ENCODE peak calls at places on chromosomes 1 and 21, in six cellular contexts. A is left lung, Z is RWPE1, K is esophagus muscularis mucosa, T is right atrium auricular region, R is Calu3. C is an unnamed sample.

GRCh38 chr1:244318078-244318477 is 133.6 kb downstream of the ADSS2 start:
- DNase-seq in K (no peak), R (no peak), Z (no peak), A (no peak), T (no peak), C (peak; percentile 3)

GRCh38 chr1:1947493-1947892 is 28.4 kb upstream of the TMEM52 start:
- DNase-seq in T (no peak), Z (no peak), A (peak; percentile 80), R (no peak), K (no peak), C (no peak)

GRCh38 chr1:41683681-41684500 is 199.4 kb upstream of the EDN2 start:
- DNase-seq in A (no peak), T (no peak), R (no peak), Z (no peak), K (no peak), C (no peak)

GRCh38 chr1:94580367-94581115 is 39.0 kb upstream of the F3 start:
- DNase-seq in A (no peak), T (no peak), R (no peak), K (no peak), Z (no peak), C (no peak)

GRCh38 chr21:38993561-38993960 is 187.8 kb downstream of the ETS2 start:
- DNase-seq in A (no peak), T (peak; percentile 87), R (peak; percentile 65), Z (peak; percentile 91), K (no peak), C (no peak)

GRCh38 chr1:48665743-48666142 is 110.9 kb downstream of the BEND5 start:
- DNase-seq in R (no peak), T (no peak), A (no peak), Z (no peak), K (no peak), C (no peak)

GRCh38 chr1:198153804-198154203 is 3.0 kb upstream of the NEK7 start:
- DNase-seq in Z (no peak), T (no peak), A (no peak), K (no peak), R (no peak), C (no peak)

GRCh38 chr1:206461602-206462455 is 8.4 kb upstream of the IKBKE start:
- DNase-seq in R (peak; percentile 80), T (peak; percentile 87), A (no peak), K (no peak), Z (peak; percentile 81), C (no peak)

GRCh38 chr1:200290010-200290685 is 119.7 kb downstream of the ZNF281 start:
- DNase-seq in R (peak; percentile 14), A (no peak), T (no peak), Z (peak; percentile 21), K (no peak), C (no peak)

GRCh38 chr1:94920061-94920460 is 6.8 kb downstream of the CNN3 start:
- DNase-seq in T (no peak), Z (no peak), A (no peak), K (no peak), R (no peak), C (no peak)

GRCh38 chr1:25503551-25504426 is 39.6 kb upstream of the LDLRAP1 start:
- DNase-seq in A (no peak), K (no peak), R (peak; percentile 75), Z (peak; percentile 32), T (peak; percentile 57), C (peak; percentile 81)

GRCh38 chr1:8373547-8374270 is 55.8 kb downstream of the SLC45A1 start:
- DNase-seq in R (no peak), K (peak; percentile 95), T (peak; percentile 90), A (peak; percentile 78), Z (peak; percentile 28), C (no peak)

GRCh38 chr1:44786138-44786840 is 1.7 kb downstream of the BEST4 start:
- DNase-seq in A (peak; percentile 94), T (no peak), R (peak; percentile 76), K (no peak), Z (no peak), C (no peak)

GRCh38 chr1:35539073-35539823 is 18.0 kb downstream of the KIAA0319L start:
- DNase-seq in T (no peak), Z (no peak), K (no peak), R (no peak), A (no peak), C (no peak)

GRCh38 chr1:174912243-174912642 is 87.5 kb upstream of the CACYBP start:
- DNase-seq in A (no peak), Z (no peak), K (no peak), R (no peak), T (no peak), C (no peak)

GRCh38 chr1:56442456-56442855 is 136.9 kb downstream of the PLPP3 start:
- DNase-seq in K (no peak), A (no peak), Z (no peak), T (no peak), R (no peak), C (no peak)

GRCh38 chr1:11180342-11180744 is 8.8 kb upstream of the ANGPTL7 start:
- DNase-seq in T (no peak), Z (no peak), K (no peak), A (no peak), R (no peak), C (no peak)

GRCh38 chr1:243315933-243316332 is 60.1 kb downstream of the SDCCAG8 start:
- DNase-seq in K (no peak), Z (no peak), A (no peak), T (no peak), R (no peak), C (no peak)

GRCh38 chr1:172905452-172905851 is 145.3 kb downstream of the TNFSF18 start:
- DNase-seq in Z (no peak), R (no peak), T (no peak), K (no peak), A (no peak), C (no peak)

GRCh38 chr1:224632921-224633321 is 16.8 kb downstream of the CNIH3 start:
- DNase-seq in K (no peak), Z (no peak), T (no peak), R (no peak), A (no peak), C (no peak)

GRCh38 chr1:177770096-177770495 is 199.8 kb downstream of the SEC16B start:
- DNase-seq in K (no peak), R (no peak), Z (no peak), T (no peak), A (no peak), C (no peak)

GRCh38 chr1:247357781-247358211 is 26.1 kb upstream of the ZNF496 start:
- DNase-seq in R (no peak), K (no peak), Z (no peak), T (peak; percentile 66), A (no peak), C (no peak)

GRCh38 chr1:161933592-161934277 is 89.9 kb downstream of the OLFML2B start:
- DNase-seq in K (no peak), T (no peak), A (no peak), R (no peak), Z (no peak), C (no peak)

GRCh38 chr1:164058192-164058591 is 500.8 kb upstream of the PBX1 start:
- DNase-seq in A (no peak), T (no peak), R (no peak), Z (no peak), K (no peak), C (no peak)

GRCh38 chr1:2983706-2984398 is 37.4 kb upstream of the ACTRT2 start:
- DNase-seq in R (no peak), K (no peak), T (no peak), A (peak; percentile 53), Z (no peak), C (no peak)

GRCh38 chr1:14083706-14084105 is 383.7 kb downstream of the PRDM2 start:
- DNase-seq in A (no peak), Z (no peak), K (no peak), R (no peak), T (no peak), C (peak; percentile 2)

GRCh38 chr21:40143822-40144525 is 276.7 kb downstream of the PCP4 start:
- DNase-seq in A (no peak), K (no peak), Z (peak; percentile 15), R (peak; percentile 38), T (peak; percentile 65), C (no peak)

GRCh38 chr1:157961805-157962762 is 31.4 kb upstream of the KIRREL1 start:
- DNase-seq in A (no peak), T (no peak), K (no peak), R (peak; percentile 66), Z (peak; percentile 78), C (no peak)

GRCh38 chr1:33424205-33424604 is 6.7 kb downstream of the PHC2 start:
- DNase-seq in K (no peak), T (no peak), Z (no peak), R (no peak), A (no peak), C (no peak)

GRCh38 chr1:20521960-20522861 is 14.3 kb upstream of the MUL1 start:
- DNase-seq in K (no peak), A (no peak), R (peak; percentile 76), Z (peak; percentile 57), T (peak; percentile 87), C (peak; percentile 93)

GRCh38 chr21:45424854-45425795 is 20.2 kb downstream of the COL18A1 start:
- DNase-seq in A (peak; percentile 69), T (no peak), R (no peak), Z (no peak), K (no peak), C (no peak)

GRCh38 chr1:154609398-154610380 is 1.7 kb upstream of the ADAR start:
- DNase-seq in K (no peak), A (no peak), T (no peak), Z (peak; percentile 23), R (no peak), C (no peak)
- TF ChIP-seq CTCF in K (no peak), A (no peak), T (no peak), Z (no peak), R (no peak), C (no peak)

GRCh38 chr21:26659757-26660156 is 86.7 kb upstream of the CYYR1 start:
- DNase-seq in R (no peak), A (no peak), K (no peak), Z (no peak), T (no peak), C (no peak)
- TF ChIP-seq CTCF in R (no peak), A (no peak), K (no peak), Z (no peak), T (no peak), C (no peak)

DNA sequence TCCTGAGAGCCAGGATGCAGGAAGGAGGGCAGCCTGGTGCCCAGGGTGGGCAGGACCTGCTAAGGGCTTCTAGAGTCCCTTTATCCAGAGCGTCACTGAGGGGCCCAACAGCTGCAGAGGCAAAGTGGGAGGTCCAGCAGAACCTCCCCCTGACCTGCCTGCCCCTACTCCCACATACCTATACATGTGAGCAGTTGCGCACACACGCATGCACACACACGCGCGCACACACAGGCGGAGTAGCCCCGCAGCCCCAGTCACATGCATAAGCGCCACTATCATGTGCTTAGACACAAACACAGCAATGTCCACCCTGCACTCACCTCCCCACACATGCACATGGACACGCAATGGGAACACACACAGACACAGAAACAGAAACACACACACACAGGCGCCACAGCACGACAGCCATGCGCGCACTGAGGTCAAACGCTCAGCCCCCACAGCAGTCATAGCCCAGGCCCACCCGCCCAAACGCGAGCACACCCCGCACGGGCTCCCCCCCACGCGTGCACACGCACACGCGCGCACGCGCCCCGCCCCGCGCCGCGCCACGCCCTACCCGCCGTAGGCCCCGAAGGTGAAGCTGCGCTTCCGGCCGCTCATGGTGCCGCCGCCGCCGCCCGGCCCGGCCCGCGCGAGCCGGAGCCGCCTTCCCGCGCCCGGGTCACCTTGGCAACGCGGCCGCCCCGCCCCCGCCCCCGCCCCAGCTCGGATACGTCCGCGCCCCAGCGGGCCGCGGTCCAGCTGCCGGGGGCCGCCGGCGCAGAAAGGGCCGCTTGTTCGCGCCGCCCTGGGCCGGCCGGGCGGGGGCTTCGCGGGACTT is 17.7 kb downstream of the RAP1GAP start:
- DNase-seq in R (peak; percentile 42), T (no peak), Z (peak; percentile 54), A (peak; percentile 60), K (no peak), C (no peak)
- TF ChIP-seq CTCF in R (no peak), T (no peak), Z (no peak), A (no peak), K (no peak), C (no peak)

GRCh38 chr21:16539041-16539440 is 809.3 kb downstream of the USP25 start:
- DNase-seq in A (no peak), T (no peak), R (no peak), K (no peak), Z (no peak), C (no peak)
- TF ChIP-seq CTCF in A (no peak), T (no peak), R (no peak), K (no peak), Z (no peak), C (no peak)

C was measured in osteocyte.